ENCODE peak calls at places on chromosomes 16 and 17, in seven cellular contexts. R, L, F, B, T, A and X are unnamed samples.

GRCh38 chr17:7282752-7283321 is 1.3 kb downstream of the SLC2A4 start:
- DNase-seq in L (no peak), A (no peak), F (no peak), T (no peak), B (no peak), R (no peak), X (no peak)

GRCh38 chr17:72122668-72123495 is 2.1 kb downstream of the SOX9 start:
- DNase-seq in R (no peak), F (peak; percentile 45), A (peak; percentile 80), T (peak; percentile 59), B (no peak), L (peak; percentile 53), X (peak; percentile 28)

GRCh38 chr17:59366773-59367656 is 35.6 kb downstream of the YPEL2 start:
- DNase-seq in L (no peak), T (peak; percentile 28), A (peak; percentile 90), F (no peak), R (no peak), B (peak; percentile 69), X (no peak)

GRCh38 chr16:11079657-11080187 is 135.4 kb downstream of the CLEC16A start:
- DNase-seq in L (no peak), R (no peak), F (no peak), T (peak; percentile 81), B (no peak), A (no peak), X (no peak)

GRCh38 chr16:82699711-82700495 is 73.1 kb downstream of the CDH13 start:
- DNase-seq in A (no peak), T (peak; percentile 79), F (no peak), R (no peak), B (no peak), L (no peak), X (no peak)

GRCh38 chr16:83807327-83807709 is 460 bp upstream of the HSBP1 start:
- DNase-seq in A (no peak), R (no peak), T (no peak), F (no peak), L (no peak), B (no peak), X (no peak)

GRCh38 chr16:54318941-54319340 is 32.4 kb upstream of the IRX3 start:
- DNase-seq in L (no peak), A (no peak), B (no peak), R (no peak), T (peak; percentile 96), F (no peak), X (no peak)

GRCh38 chr17:7380321-7380720 is 568 bp upstream of the TNK1 start:
- DNase-seq in T (no peak), L (no peak), B (peak; percentile 87), A (no peak), R (no peak), F (no peak), X (peak; percentile 19)

GRCh38 chr17:50721194-50722010 is 2.0 kb downstream of the LUC7L3 start:
- DNase-seq in A (no peak), L (no peak), F (no peak), R (peak; percentile 67), B (no peak), T (no peak), X (no peak)

GRCh38 chr17:58328195-58329034 is at the start of gene TSPOAP1:
- DNase-seq in F (peak; percentile 58), L (peak; percentile 97), T (no peak), A (no peak), B (no peak), R (peak; percentile 89), X (no peak)

GRCh38 chr17:7956208-7956965 is 24.4 kb downstream of the CNTROB start:
- DNase-seq in L (no peak), F (no peak), T (no peak), R (no peak), B (no peak), A (no peak), X (no peak)

GRCh38 chr17:35313875-35314409 is 59.5 kb downstream of the SLFN11 start:
- DNase-seq in F (no peak), R (no peak), B (no peak), L (peak; percentile 61), A (no peak), T (no peak), X (no peak)